ENCODE peak calls at places on chromosomes 11 and 22, in four cellular contexts. N is esophagus muscularis mucosa, U is transverse colon, L is A549. B is an unnamed sample.

GRCh38 chr22:24599514-24599913 is 3.5 kb upstream of the GGT1 start:
- DNase-seq in N (no peak), U (no peak), L (no peak), B (no peak)

GRCh38 chr11:10622108-10622507 is 53.6 kb upstream of the LYVE1 start:
- DNase-seq in N (no peak), U (no peak), L (no peak), B (no peak)

GRCh38 chr11:119339581-119340334 is 925 bp downstream of the C1QTNF5 start:
- DNase-seq in N (no peak), U (peak; percentile 68), L (no peak), B (peak; percentile 73)

GRCh38 chr11:60743058-60743457 is 13.6 kb upstream of the MS4A15 start:
- DNase-seq in N (no peak), U (no peak), L (no peak), B (no peak)

GRCh38 chr22:46537946-46538815 is 761 bp upstream of the CELSR1 start:
- DNase-seq in N (no peak), U (no peak), L (peak; percentile 46), B (no peak)

GRCh38 chr11:289706-290620 is 1.0 kb downstream of the PGGHG start:
- DNase-seq in N (no peak), U (peak; percentile 13), L (no peak), B (no peak)

GRCh38 chr11:70618471-70619101 is 220.3 kb downstream of the CTTN start:
- DNase-seq in N (no peak), U (peak; percentile 67), L (no peak), B (no peak)

GRCh38 chr11:92482502-92482901 is 257.9 kb downstream of the FAT3 start:
- DNase-seq in N (peak; percentile 77), U (no peak), L (no peak), B (no peak)

GRCh38 chr11:128738942-128739341 is 45.1 kb downstream of the FLI1 start:
- DNase-seq in N (no peak), U (no peak), L (no peak), B (no peak)

GRCh38 chr11:1203505-1204271 is 19.2 kb upstream of the MUC5B start:
- DNase-seq in N (no peak), U (peak; percentile 32), L (no peak), B (peak; percentile 28)

GRCh38 chr22:36237462-36238347 is 1.6 kb downstream of the APOL2 start:
- DNase-seq in N (no peak), U (peak; percentile 43), L (no peak), B (no peak)

GRCh38 chr11:133816146-133816545 is 29.2 kb downstream of the SPATA19 start:
- DNase-seq in N (no peak), U (no peak), L (no peak), B (no peak)

GRCh38 chr11:106397787-106398355 is 320.4 kb downstream of the AASDHPPT start:
- DNase-seq in N (no peak), U (no peak), L (no peak), B (no peak)

GRCh38 chr11:85627332-85627997 is at the start of gene DLG2:
- DNase-seq in N (no peak), U (no peak), L (no peak), B (no peak)

GRCh38 chr22:21778705-21779363 is 43.2 kb upstream of the YPEL1 start:
- DNase-seq in N (no peak), U (no peak), L (no peak), B (peak; percentile 17)

GRCh38 chr22:29029202-29030000 is 32.2 kb downstream of the C22orf31 start:
- DNase-seq in N (no peak), U (no peak), L (no peak), B (no peak)

GRCh38 chr22:48832592-48832991 is 995.1 kb downstream of the BRD1 start:
- DNase-seq in N (no peak), U (no peak), L (no peak), B (no peak)

GRCh38 chr11:19849107-19849789 is 136.6 kb downstream of the NAV2 start:
- DNase-seq in N (no peak), U (no peak), L (no peak), B (peak; percentile 34)

GRCh38 chr11:78374917-78375316 is 42.7 kb downstream of the GAB2 start:
- DNase-seq in N (no peak), U (no peak), L (no peak), B (no peak)

GRCh38 chr11:134971381-134971780 is 559.3 kb upstream of the B3GAT1 start:
- DNase-seq in N (peak; percentile 53), U (no peak), L (no peak), B (no peak)

GRCh38 chr11:62544521-62545436 is 1.8 kb downstream of the AHNAK start:
- DNase-seq in N (no peak), U (peak; percentile 68), L (peak; percentile 49), B (no peak)

GRCh38 chr11:11580831-11581492 is 40.8 kb downstream of the GALNT18 start:
- DNase-seq in N (no peak), U (no peak), L (no peak), B (no peak)

GRCh38 chr11:62033191-62034044 is 66.0 kb upstream of the FTH1 start:
- DNase-seq in N (no peak), U (no peak), L (no peak), B (no peak)

GRCh38 chr11:109798521-109798920 is 294.7 kb upstream of the ZC3H12C start:
- DNase-seq in N (no peak), U (no peak), L (no peak), B (no peak)

GRCh38 chr11:44615913-44616806 is 50.7 kb downstream of the CD82 start:
- DNase-seq in N (no peak), U (no peak), L (no peak), B (no peak)

GRCh38 chr11:117197516-117198456 is 1.4 kb upstream of the TAGLN start:
- DNase-seq in N (no peak), U (peak; percentile 71), L (no peak), B (peak; percentile 57)

GRCh38 chr11:910044-910588 is 494 bp downstream of the CHID1 start:
- DNase-seq in N (no peak), U (no peak), L (no peak), B (no peak)

GRCh38 chr22:23079814-23080521 is 9.6 kb downstream of the GNAZ start:
- DNase-seq in N (no peak), U (no peak), L (no peak), B (no peak)

GRCh38 chr22:23078462-23078787 is 8.1 kb downstream of the GNAZ start:
- DNase-seq in N (no peak), U (no peak), L (no peak), B (no peak)

GRCh38 chr22:23077627-23078461 is 7.5 kb downstream of the GNAZ start:
- DNase-seq in N (no peak), U (no peak), L (no peak), B (peak; percentile 66)

GRCh38 chr22:23080542-23081290 is 10.4 kb downstream of the GNAZ start:
- DNase-seq in N (no peak), U (no peak), L (no peak), B (no peak)

GRCh38 chr22:23079240-23079768 is 9.0 kb downstream of the GNAZ start:
- DNase-seq in N (no peak), U (no peak), L (no peak), B (no peak)
- TF ChIP-seq EP300 in N (no peak), U (no peak), L (no peak), B (no peak)

GRCh38 chr22:17990942-17991341 is 33.4 kb downstream of the MICAL3 start:
- DNase-seq in N (no peak), U (no peak), L (no peak), B (no peak)

GRCh38 chr22:17990167-17990566 is 34.2 kb downstream of the MICAL3 start:
- DNase-seq in N (no peak), U (no peak), L (no peak), B (no peak)

GRCh38 chr22:17998913-17999312 is 25.4 kb downstream of the MICAL3 start:
- DNase-seq in N (no peak), U (no peak), L (no peak), B (no peak)

GRCh38 chr22:17997456-17997855 is 26.9 kb downstream of the MICAL3 start:
- DNase-seq in N (no peak), U (no peak), L (no peak), B (no peak)

GRCh38 chr22:17994424-17995108 is 29.8 kb downstream of the MICAL3 start:
- DNase-seq in N (no peak), U (no peak), L (no peak), B (no peak)
- TF ChIP-seq CTCF in N (no peak), U (no peak), L (no peak), B (no peak)

DNA sequence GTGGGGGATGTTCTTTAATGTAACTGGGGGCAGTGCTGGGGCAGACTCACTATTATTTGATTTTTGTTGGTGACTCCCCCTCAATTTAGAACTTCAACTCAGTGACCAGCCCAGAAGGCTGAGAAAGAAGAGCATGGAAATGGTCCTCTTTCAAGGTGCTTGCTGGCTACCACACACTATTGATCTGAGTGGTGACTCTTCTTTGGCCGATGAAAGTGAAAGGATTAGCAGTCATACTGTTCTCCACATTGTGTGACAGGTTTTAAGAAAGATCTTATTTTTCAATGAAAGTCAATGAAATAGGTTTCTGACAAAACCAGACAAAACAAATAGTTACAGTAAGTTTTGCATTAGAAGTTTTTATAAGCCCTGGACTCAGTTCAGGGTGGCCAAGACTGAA is 29.9 kb downstream of the NLRP14 start:
- DNase-seq in N (no peak), U (no peak), L (no peak), B (no peak)
- TF ChIP-seq POLR2A in N (no peak), U (no peak), L (no peak), B (no peak)

DNA sequence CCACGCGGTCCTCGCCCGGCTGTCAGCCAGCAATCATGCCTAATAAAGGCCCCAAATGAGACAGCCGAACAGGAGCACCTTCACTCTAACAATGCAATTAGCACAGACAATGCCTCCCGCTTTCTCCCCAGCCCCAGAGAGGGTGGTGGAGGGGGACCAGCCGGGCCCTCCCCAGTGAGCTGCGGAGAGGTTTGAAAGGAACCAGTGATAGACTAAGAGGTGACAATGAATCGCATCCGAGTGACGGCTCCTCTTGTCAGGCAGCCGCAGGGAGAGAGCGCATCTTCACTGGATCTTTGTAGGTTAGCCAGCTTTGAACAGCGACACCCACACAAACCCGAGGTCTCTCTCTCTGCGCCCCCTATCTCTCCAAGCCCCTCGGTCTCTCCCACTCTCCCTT is 28.0 kb downstream of the FLRT1 start:
- DNase-seq in N (no peak), U (no peak), L (no peak), B (no peak)
- TF ChIP-seq EP300 in N (no peak), U (no peak), L (no peak), B (no peak)

GRCh38 chr11:65851811-65852507 is 6.0 kb downstream of the CFL1 start:
- DNase-seq in N (no peak), U (no peak), L (no peak), B (no peak)

GRCh38 chr11:65854161-65854592 is 3.8 kb downstream of the CFL1 start:
- DNase-seq in N (no peak), U (peak; percentile 91), L (no peak), B (peak; percentile 68)

GRCh38 chr11:65854871-65855837 is 2.8 kb downstream of the CFL1 start:
- DNase-seq in N (no peak), U (peak; percentile 18), L (no peak), B (no peak)

GRCh38 chr11:65852508-65853248 is 5.3 kb downstream of the CFL1 start:
- DNase-seq in N (no peak), U (peak; percentile 17), L (no peak), B (no peak)

GRCh38 chr11:65853249-65853979 is 4.6 kb downstream of the CFL1 start:
- DNase-seq in N (no peak), U (peak; percentile 18), L (no peak), B (no peak)
- TF ChIP-seq CTCF in N (no peak), U (no peak), L (no peak), B (no peak)

GRCh38 chr11:27472398-27473016 is at the start of gene LGR4:
- DNase-seq in N (peak; percentile 97), U (peak; percentile 95), L (peak; percentile 84), B (peak; percentile 95)
- TF ChIP-seq POLR2A in N (peak; percentile 12), U (peak; percentile 91), L (peak; percentile 84), B (peak; percentile 65)